ENCODE peak calls at places on chromosomes 5 and 9, in six cellular contexts. C, H, J, S, P and X are unnamed samples. For H3K9me3, the result is how much of the 10 kb centered on the place peaks cover.

GRCh38 chr5:77518304-77518703 is 26.2 kb upstream of the WDR41 start:
- DNase-seq in J (no peak), S (no peak), P (no peak), C (no peak), H (no peak), X (no peak)

GRCh38 chr9:93125331-93125894 is 8.6 kb downstream of the NINJ1 start:
- DNase-seq in S (no peak), C (peak), P (no peak), H (no peak), J (peak), X (no peak)

GRCh38 chr9:3398232-3398648 is 127.6 kb downstream of the RFX3 start:
- DNase-seq in S (no peak), P (no peak), H (no peak), C (no peak), J (no peak), X (no peak)

GRCh38 chr9:93040409-93040808 is 18.1 kb upstream of the SUSD3 start:
- DNase-seq in H (no peak), P (peak), S (no peak), J (no peak), C (no peak), X (no peak)

GRCh38 chr5:50501510-50502209 is 60.6 kb upstream of the EMB start:
- DNase-seq in J (no peak), P (no peak), C (no peak), H (no peak), S (no peak), X (no peak)

GRCh38 chr9:38486837-38487236 is 62.6 kb upstream of the IGFBPL1 start:
- DNase-seq in J (no peak), S (no peak), P (no peak), H (no peak), C (no peak), X (no peak)

GRCh38 chr9:38394419-38394818 is 1.9 kb downstream of the ALDH1B1 start:
- DNase-seq in P (no peak), S (no peak), J (no peak), H (no peak), C (no peak), X (no peak)

GRCh38 chr9:131650254-131650653 is 89.6 kb downstream of the RAPGEF1 start:
- DNase-seq in P (no peak), J (peak), C (no peak), H (no peak), S (no peak), X (no peak)

GRCh38 chr5:56638061-56638621 is 177.2 kb upstream of the MAP3K1 start:
- DNase-seq in J (no peak), C (peak), H (no peak), P (no peak), S (no peak), X (peak)

GRCh38 chr5:29023541-29023940 is 1985.2 kb upstream of the CDH9 start:
- DNase-seq in H (no peak), J (no peak), P (no peak), C (no peak), S (no peak), X (no peak)

GRCh38 chr9:131308906-131309305 is 19.4 kb downstream of the PLPP7 start:
- DNase-seq in H (no peak), S (no peak), J (no peak), C (no peak), P (no peak), X (no peak)

GRCh38 chr9:136535070-136535469 is 10.8 kb downstream of the NOTCH1 start:
- DNase-seq in C (no peak), J (no peak), H (no peak), P (no peak), S (no peak), X (no peak)

GRCh38 chr5:73067213-73067612 is 53.2 kb upstream of the TMEM171 start:
- DNase-seq in C (no peak), S (no peak), P (no peak), J (no peak), H (no peak), X (no peak)

GRCh38 chr5:147432323-147432722 is 77.5 kb downstream of the DPYSL3 start:
- DNase-seq in H (no peak), S (no peak), C (no peak), J (no peak), P (no peak), X (no peak)

GRCh38 chr5:41776435-41776834 is 93.8 kb downstream of the OXCT1 start:
- DNase-seq in C (no peak), S (no peak), J (no peak), H (no peak), P (no peak), X (no peak)

GRCh38 chr9:76181020-76181641 is 213.1 kb downstream of the RFK start:
- DNase-seq in H (no peak), S (no peak), C (no peak), J (no peak), P (peak), X (no peak)

GRCh38 chr5:150302301-150303069 is at the start of gene ARSI:
- DNase-seq in P (no peak), C (no peak), S (peak), J (peak), H (peak), X (no peak)

GRCh38 chr5:87136733-87137132 is 130.9 kb upstream of the RASA1 start:
- DNase-seq in C (no peak), J (no peak), H (no peak), P (no peak), S (no peak), X (no peak)

GRCh38 chr5:154365823-154366222 is 80.0 kb upstream of the SAP30L start:
- DNase-seq in S (no peak), H (no peak), C (no peak), P (no peak), J (no peak), X (no peak)

GRCh38 chr5:107431998-107432397 is 238.7 kb downstream of the EFNA5 start:
- DNase-seq in C (no peak), P (no peak), S (no peak), J (no peak), H (no peak), X (no peak)

GRCh38 chr9:133125706-133126696 is 5.0 kb upstream of the RALGDS start:
- DNase-seq in J (no peak), P (no peak), S (peak), C (no peak), H (peak), X (no peak)

GRCh38 chr9:120571443-120572257 is 8.3 kb downstream of the CDK5RAP2 start:
- DNase-seq in P (no peak), S (peak), J (peak), C (peak), H (peak), X (peak)

GRCh38 chr5:154783774-154784460 is 28.7 kb downstream of the LARP1 start:
- DNase-seq in J (no peak), H (no peak), S (peak), P (no peak), C (no peak), X (no peak)

GRCh38 chr9:136045595-136046554 is 49.2 kb downstream of the NACC2 start:
- DNase-seq in J (peak), H (no peak), P (peak), S (no peak), C (peak), X (peak)

GRCh38 chr5:14983666-14984441 is 112.3 kb upstream of the ANKH start:
- DNase-seq in J (no peak), P (no peak), H (no peak), S (no peak), C (no peak), X (no peak)

GRCh38 chr5:137292461-137293025 is 206.6 kb downstream of the SPOCK1 start:
- DNase-seq in S (no peak), J (no peak), C (no peak), H (no peak), P (no peak), X (no peak)

GRCh38 chr5:16754621-16755020 is 137.8 kb upstream of the RETREG1 start:
- DNase-seq in H (no peak), C (no peak), S (no peak), J (no peak), P (no peak), X (no peak)

GRCh38 chr5:61098251-61098650 is 64.0 kb downstream of the SMIM15 start:
- DNase-seq in C (no peak), H (no peak), J (no peak), S (no peak), P (no peak), X (no peak)
- H3K9me3 ChIP-seq in C (under half), H (under half), J (under half), S (under half), P (under half), X (under half)

GRCh38 chr5:93583799-93584530 is 943 bp downstream of the NR2F1 start:
- DNase-seq in H (no peak), C (peak), J (peak), S (no peak), P (peak), X (no peak)

GRCh38 chr5:93583525-93583798 is 440 bp downstream of the NR2F1 start:
- DNase-seq in S (no peak), C (no peak), J (no peak), H (no peak), P (no peak), X (no peak)

GRCh38 chr5:93582677-93583524 is at the start of gene NR2F1:
- DNase-seq in C (no peak), S (peak), P (no peak), J (peak), H (no peak), X (peak)

GRCh38 chr5:93580387-93581100 is 475 bp downstream of the NR2F1-AS1 start:
- DNase-seq in C (peak), J (no peak), H (no peak), S (no peak), P (no peak), X (no peak)

DNA sequence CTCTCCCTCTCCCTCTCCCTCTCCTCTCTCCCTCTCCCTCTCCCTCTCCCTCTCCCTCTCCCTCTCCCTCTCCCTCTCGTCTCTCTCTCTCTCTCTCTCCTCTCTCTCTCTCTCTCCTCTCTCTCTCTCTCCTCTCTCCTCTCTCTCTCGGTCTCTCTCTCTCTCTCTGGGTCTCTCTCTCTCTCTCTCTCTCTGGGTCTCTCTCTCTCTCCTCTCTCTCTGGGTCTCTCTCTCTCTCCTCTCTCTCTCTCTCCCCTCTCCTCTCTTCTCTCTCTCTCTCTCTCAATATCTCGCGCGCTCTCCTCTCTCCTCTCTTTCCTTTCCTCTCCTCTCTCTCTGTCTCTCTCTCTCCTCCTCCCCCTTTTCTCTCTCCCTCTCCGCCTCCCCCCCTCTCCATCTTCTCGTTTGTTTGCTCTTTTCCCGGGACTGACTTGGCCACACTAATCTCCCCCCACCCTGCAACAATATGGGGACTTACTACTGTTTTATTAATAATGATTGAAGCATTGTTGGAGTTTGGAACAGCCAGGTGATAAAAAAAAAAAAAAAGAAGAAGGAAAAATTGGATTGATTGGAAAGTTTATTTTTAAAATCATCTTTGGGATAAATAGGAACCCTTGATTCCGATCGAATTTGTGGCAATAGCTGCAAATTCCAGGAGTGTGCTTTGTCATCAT is 857 bp upstream of the NR2F1-AS1 start:
- DNase-seq in P (no peak), C (no peak), H (no peak), J (no peak), S (no peak), X (no peak)
- H3K4me3 ChIP-seq in P (peak), C (no peak), H (no peak), J (no peak), S (no peak), X (peak)

DNA sequence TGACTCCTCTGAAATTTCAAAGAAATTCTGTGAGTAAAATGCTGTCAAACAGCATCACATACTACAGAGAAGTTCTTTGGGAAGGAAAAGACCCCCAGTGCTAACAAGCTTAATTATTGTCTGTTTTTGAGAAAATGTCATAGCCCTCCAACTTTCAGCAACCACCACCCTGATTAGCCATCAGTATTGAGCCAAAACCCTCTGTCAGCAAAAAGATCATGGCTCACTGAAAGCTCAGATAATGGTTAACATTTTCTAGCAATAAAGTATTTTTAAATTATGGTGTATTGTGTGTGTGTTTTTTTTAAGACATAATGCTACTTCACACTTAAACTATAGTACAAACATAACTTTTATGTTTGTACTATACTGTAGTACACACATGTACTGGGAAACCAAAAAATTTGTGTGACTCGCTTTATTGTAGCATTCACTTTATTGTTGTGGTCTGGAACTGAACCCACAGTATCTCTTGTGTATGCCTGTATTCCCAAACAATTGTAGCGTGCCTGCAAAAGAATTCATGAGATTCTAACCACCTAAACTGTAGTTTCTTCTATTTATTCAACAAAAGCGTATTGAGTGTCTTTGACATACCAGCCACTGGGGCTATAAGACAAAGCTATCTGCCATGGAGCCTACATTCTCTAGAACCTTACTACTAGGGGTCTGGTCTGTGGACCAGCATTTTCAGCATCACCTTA is 31.6 kb downstream of the TLE4 start:
- DNase-seq in J (no peak), P (no peak), C (no peak), S (no peak), H (no peak), X (no peak)
- H3K27ac ChIP-seq in J (no peak), P (no peak), C (no peak), S (no peak), H (no peak), X (no peak)

DNA sequence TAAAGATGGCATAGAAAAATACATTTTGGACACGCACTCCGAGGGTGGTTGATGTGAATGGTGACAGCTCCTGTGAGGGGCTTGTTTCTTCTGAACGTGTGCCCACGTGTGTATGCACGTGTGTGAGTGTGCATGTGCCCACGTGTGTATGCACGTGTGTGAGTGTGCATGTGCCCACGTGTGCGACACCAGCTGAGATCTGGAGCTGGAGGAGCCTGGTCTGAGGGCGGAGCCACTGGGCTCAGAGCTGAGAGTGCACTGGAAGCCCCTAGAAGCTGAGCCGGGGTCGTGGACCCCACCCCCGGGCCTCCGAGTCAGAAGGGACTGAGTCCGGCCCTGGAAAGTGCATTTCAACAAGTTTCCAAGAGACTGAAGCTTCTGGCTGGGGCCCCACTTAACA is 282.5 kb upstream of the IRX4 start:
- DNase-seq in H (no peak), P (no peak), J (no peak), C (no peak), S (no peak), X (no peak)
- H3K9me3 ChIP-seq in H (under half), P (under half), J (under half), C (under half), S (under half), X (under half)